ENCODE peak calls at places on chromosomes 1 and 21, in seven cellular contexts. U is T47D; H is thoracic aorta; K is transverse colon; S is MCF 10A; L is stimulated activated CD8-positive, alpha-beta memory T cell treated with anti-CD3 and anti-CD28 coated beads, Interleukin-15, amount 100 ng/mL, for 4 hours; Z is cardiac muscle cell. C is an unnamed sample.

GRCh38 chr1:200364121-200364759 is 45.6 kb downstream of the ZNF281 start:
- DNase-seq in U (peak; percentile 44), H (no peak), K (no peak), S (peak; percentile 50), L (no peak), Z (no peak), C (no peak)

GRCh38 chr1:1352784-1353388 is 3.7 kb upstream of the DVL1 start:
- DNase-seq in U (no peak), H (no peak), K (no peak), S (no peak), L (no peak), Z (no peak), C (no peak)

GRCh38 chr1:183139281-183139942 is 46.7 kb upstream of the LAMC2 start:
- DNase-seq in U (peak; percentile 23), H (no peak), K (no peak), S (peak; percentile 81), L (no peak), Z (no peak), C (no peak)

GRCh38 chr1:218558411-218558810 is 213.3 kb downstream of the TGFB2 start:
- DNase-seq in U (no peak), H (no peak), K (no peak), S (no peak), L (no peak), Z (no peak), C (no peak)

GRCh38 chr1:26405281-26405915 is 5.2 kb upstream of the LIN28A start:
- DNase-seq in U (no peak), H (no peak), K (no peak), S (no peak), L (no peak), Z (no peak), C (no peak)

GRCh38 chr1:28247603-28248272 is 11.6 kb upstream of the SESN2 start:
- DNase-seq in U (no peak), H (no peak), K (peak; percentile 21), S (no peak), L (no peak), Z (no peak), C (no peak)

GRCh38 chr1:209673631-209674417 is 1.4 kb upstream of the G0S2 start:
- DNase-seq in U (no peak), H (no peak), K (no peak), S (peak; percentile 86), L (no peak), Z (no peak), C (no peak)

GRCh38 chr1:208242829-208243521 is 1.2 kb downstream of the PLXNA2 start:
- DNase-seq in U (peak; percentile 59), H (no peak), K (peak; percentile 45), S (peak; percentile 65), L (no peak), Z (peak; percentile 57), C (no peak)

GRCh38 chr1:172960454-172961208 is 90.1 kb downstream of the TNFSF18 start:
- DNase-seq in U (peak; percentile 43), H (no peak), K (peak; percentile 49), S (no peak), L (no peak), Z (no peak), C (no peak)

GRCh38 chr21:35102488-35103407 is 53.6 kb upstream of the RUNX1 start:
- DNase-seq in U (no peak), H (peak; percentile 2), K (peak; percentile 29), S (no peak), L (no peak), Z (no peak), C (peak; percentile 81)

GRCh38 chr1:9161963-9162362 is 33.1 kb upstream of the GPR157 start:
- DNase-seq in U (peak; percentile 73), H (no peak), K (no peak), S (no peak), L (no peak), Z (no peak), C (no peak)

GRCh38 chr1:202871367-202871766 is 17.6 kb downstream of the RABIF start:
- DNase-seq in U (no peak), H (no peak), K (no peak), S (no peak), L (no peak), Z (no peak), C (no peak)

C was measured in naive thymus-derived CD4-positive, alpha-beta T cell.